ENCODE peak calls at places on chromosomes 13 and 19, in five cellular contexts. K is lower leg skin, Z is AG10803, C is left lung, U is mucosa of descending colon. G is an unnamed sample.

GRCh38 chr13:26618726-26619125 is 61.2 kb downstream of the WASF3 start:
- DNase-seq in K (no peak), Z (peak), C (no peak), U (no peak), G (no peak)

GRCh38 chr13:29991343-29991742 is 140.9 kb upstream of the UBL3 start:
- DNase-seq in K (no peak), Z (peak), C (peak), U (no peak), G (peak)

GRCh38 chr13:39451860-39452301 is 151.1 kb downstream of the LHFPL6 start:
- DNase-seq in K (no peak), Z (peak), C (no peak), U (peak), G (no peak)

GRCh38 chr13:44783987-44784734 is 205.1 kb downstream of the NUFIP1 start:
- DNase-seq in K (peak), Z (no peak), C (no peak), U (no peak), G (no peak)

GRCh38 chr13:46475586-46475991 is 77.4 kb upstream of the LRCH1 start:
- DNase-seq in K (no peak), Z (peak), C (no peak), U (no peak), G (no peak)

GRCh38 chr13:111947876-111948275 is 119.1 kb upstream of the SOX1 start:
- DNase-seq in K (peak), Z (no peak), C (peak), U (no peak), G (no peak)

GRCh38 chr13:93066187-93066586 is 160.4 kb upstream of the GPC6 start:
- DNase-seq in K (no peak), Z (peak), C (no peak), U (no peak), G (no peak)

GRCh38 chr13:31172001-31172400 is 10.3 kb upstream of the HSPH1 start:
- DNase-seq in K (no peak), Z (peak), C (no peak), U (no peak), G (no peak)

GRCh38 chr19:38693380-38694223 is 46.2 kb downstream of the ACTN4 start:
- DNase-seq in K (no peak), Z (peak), C (peak), U (no peak), G (no peak)

GRCh38 chr13:66714795-66715194 is 515.3 kb downstream of the PCDH9 start:
- DNase-seq in K (no peak), Z (no peak), C (no peak), U (no peak), G (no peak)

GRCh38 chr13:112970552-112971287 is 1.7 kb downstream of the MCF2L start:
- DNase-seq in K (no peak), Z (peak), C (peak), U (no peak), G (peak)

GRCh38 chr13:113562085-113562749 is 22.3 kb upstream of the TFDP1 start:
- DNase-seq in K (peak), Z (peak), C (peak), U (peak), G (no peak)

GRCh38 chr19:6723738-6724137 is 3.3 kb upstream of the C3 start:
- DNase-seq in K (no peak), Z (peak), C (peak), U (no peak), G (no peak)

GRCh38 chr19:16588824-16589577 is 16.8 kb upstream of the SLC35E1 start:
- DNase-seq in K (no peak), Z (no peak), C (peak), U (no peak), G (no peak)

GRCh38 chr13:36323408-36323807 is 22.8 kb downstream of the SPART start:
- DNase-seq in K (no peak), Z (no peak), C (no peak), U (no peak), G (no peak)

GRCh38 chr13:60152114-60152513 is 11.6 kb downstream of the DIAPH3 start:
- DNase-seq in K (no peak), Z (peak), C (no peak), U (no peak), G (no peak)

GRCh38 chr13:101941095-101941777 is 460.6 kb downstream of the FGF14 start:
- DNase-seq in K (no peak), Z (peak), C (no peak), U (no peak), G (no peak)

GRCh38 chr19:18202759-18203407 is 959 bp downstream of the RAB3A start:
- DNase-seq in K (no peak), Z (no peak), C (peak), U (peak), G (no peak)

GRCh38 chr13:88031980-88032562 is 360.9 kb downstream of the SLITRK5 start:
- DNase-seq in K (no peak), Z (peak), C (no peak), U (no peak), G (no peak)

GRCh38 chr13:48595330-48596127 is 58.2 kb upstream of the CYSLTR2 start:
- DNase-seq in K (no peak), Z (peak), C (no peak), U (peak), G (no peak)

GRCh38 chr13:83681547-83681946 is 200.7 kb downstream of the SLITRK1 start:
- DNase-seq in K (no peak), Z (no peak), C (no peak), U (no peak), G (no peak)

GRCh38 chr13:68872338-68872737 is 1235.3 kb upstream of the ATXN8OS start:
- DNase-seq in K (no peak), Z (no peak), C (no peak), U (no peak), G (no peak)

GRCh38 chr13:28983661-28984060 is 163.5 kb downstream of the MTUS2 start:
- DNase-seq in K (no peak), Z (no peak), C (no peak), U (no peak), G (no peak)

GRCh38 chr19:29501816-29502580 is 23.8 kb upstream of the VSTM2B start:
- DNase-seq in K (no peak), Z (no peak), C (no peak), U (no peak), G (no peak)

GRCh38 chr13:27962128-27962841 is 6.8 kb downstream of the CDX2 start:
- DNase-seq in K (peak), Z (no peak), C (no peak), U (peak), G (no peak)

GRCh38 chr13:113425931-113426590 is 27.2 kb downstream of the ADPRHL1 start:
- DNase-seq in K (no peak), Z (no peak), C (no peak), U (no peak), G (no peak)

GRCh38 chr13:43087960-43088580 is 64.7 kb downstream of the DNAJC15 start:
- DNase-seq in K (no peak), Z (peak), C (no peak), U (no peak), G (no peak)

GRCh38 chr19:3370728-3371591 is 4.6 kb downstream of the NFIC start:
- DNase-seq in K (no peak), Z (no peak), C (no peak), U (no peak), G (no peak)

GRCh38 chr19:28426110-28426901 is 786.6 kb downstream of the UQCRFS1 start:
- DNase-seq in K (no peak), Z (no peak), C (no peak), U (no peak), G (no peak)

GRCh38 chr19:16814526-16815100 is 14.6 kb upstream of the SIN3B start:
- DNase-seq in K (no peak), Z (peak), C (no peak), U (no peak), G (no peak)

GRCh38 chr19:43780706-43781525 is at the start of gene KCNN4:
- DNase-seq in K (no peak), Z (peak), C (peak), U (peak), G (no peak)

DNA sequence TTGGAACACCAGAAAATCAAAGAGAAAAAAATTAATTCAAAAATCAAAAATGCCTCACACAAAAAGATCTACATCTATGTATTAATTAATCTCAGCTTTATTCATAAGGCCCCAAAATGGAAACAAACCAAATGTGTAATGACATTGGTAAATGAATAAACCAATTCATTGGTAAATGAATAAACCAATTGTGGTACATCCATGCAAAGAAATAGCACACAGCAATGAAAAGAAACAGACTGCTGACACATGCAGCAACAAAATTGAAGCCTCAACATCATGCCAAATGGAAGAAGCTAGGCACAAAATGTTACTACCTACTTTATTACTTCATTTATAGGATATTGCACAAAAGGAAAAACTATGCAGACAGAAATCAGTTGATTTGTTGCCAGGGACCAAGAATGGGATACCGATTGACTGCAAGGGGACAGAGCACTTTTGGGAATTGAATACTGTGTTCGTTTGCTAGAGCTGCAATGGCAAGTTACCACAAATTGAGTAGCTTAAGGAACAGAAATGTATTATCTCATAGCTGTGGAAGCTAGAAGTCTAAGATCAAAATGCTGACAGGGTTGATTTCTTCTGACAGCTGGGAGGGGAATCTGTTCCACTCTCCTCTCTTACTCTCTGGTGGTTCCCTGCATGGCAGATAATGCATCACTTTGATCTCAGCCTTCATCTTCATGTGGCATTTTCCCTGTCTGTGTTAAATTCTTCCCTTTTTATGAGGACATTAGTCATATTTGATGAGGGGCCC is 252.8 kb downstream of the RFC3 start:
- DNase-seq in K (no peak), Z (no peak), C (no peak), U (no peak), G (no peak)
- TF ChIP-seq CTCF in K (no peak), Z (no peak), C (no peak), U (no peak), G (no peak)

GRCh38 chr13:98676239-98676638 is 76.2 kb downstream of the SLC15A1 start:
- DNase-seq in K (no peak), Z (no peak), C (no peak), U (no peak), G (no peak)
- H3K4me3 ChIP-seq in K (no peak), Z (no peak), C (no peak), U (no peak), G (no peak)

GRCh38 chr19:5534787-5535586 is 32.8 kb downstream of the TINCR start:
- DNase-seq in K (no peak), Z (no peak), C (no peak), U (no peak), G (no peak)
- TF ChIP-seq CTCF in K (no peak), Z (peak), C (no peak), U (no peak), G (peak)

GRCh38 chr19:42402376-42403116 is 12.4 kb upstream of the CNFN start:
- DNase-seq in K (peak), Z (no peak), C (no peak), U (no peak), G (no peak)
- H3K4me3 ChIP-seq in K (no peak), Z (peak), C (no peak), U (no peak), G (peak)

GRCh38 chr19:2027361-2027760 is 11.8 kb upstream of the BTBD2 start:
- DNase-seq in K (no peak), Z (peak), C (no peak), U (no peak), G (peak)
- TF ChIP-seq CTCF in K (no peak), Z (peak), C (no peak), U (no peak), G (peak)